ENCODE peak calls at places on chromosomes 11 and 22, in ten cellular contexts. G, A, Y, R, N, L, J, F, C and V are unnamed samples.

GRCh38 chr11:77233011-77233410 is 68.5 kb downstream of the GDPD4 start:
- DNase-seq in L (no peak), F (no peak), A (no peak), N (no peak), G (no peak), C (no peak), Y (no peak), J (no peak), R (no peak), V (no peak)

GRCh38 chr11:36098976-36099375 is 155.1 kb downstream of the LDLRAD3 start:
- DNase-seq in G (no peak), C (no peak), A (no peak), N (no peak), J (no peak), L (no peak), R (no peak), Y (no peak), F (no peak), V (no peak)

GRCh38 chr22:18104566-18104965 is 6.0 kb upstream of the TUBA8 start:
- DNase-seq in L (no peak), A (no peak), G (peak; percentile 26), Y (no peak), C (no peak), N (no peak), R (no peak), J (peak; percentile 15), F (no peak), V (no peak)

GRCh38 chr11:20112291-20113146 is 47.8 kb downstream of the DBX1 start:
- DNase-seq in N (no peak), A (no peak), J (peak; percentile 98), F (peak; percentile 88), C (peak; percentile 77), G (peak; percentile 99), L (peak; percentile 87), R (peak; percentile 79), Y (peak; percentile 57), V (peak; percentile 81)

GRCh38 chr22:50676661-50677492 is 4.3 kb downstream of the SHANK3 start:
- DNase-seq in Y (no peak), A (no peak), L (no peak), R (peak; percentile 32), G (no peak), C (no peak), N (no peak), F (no peak), J (no peak), V (no peak)

GRCh38 chr11:59548309-59548656 is 36.9 kb downstream of the OR4D9 start:
- DNase-seq in F (no peak), N (no peak), C (no peak), R (no peak), L (no peak), A (no peak), J (no peak), G (no peak), Y (no peak), V (no peak)

GRCh38 chr11:22699388-22699787 is 33.0 kb downstream of the GAS2 start:
- DNase-seq in C (no peak), F (no peak), A (no peak), J (no peak), N (no peak), R (no peak), G (no peak), Y (no peak), L (no peak), V (no peak)

GRCh38 chr11:96396637-96397036 is 6.8 kb downstream of the JRKL start:
- DNase-seq in F (no peak), L (no peak), N (no peak), Y (no peak), R (no peak), J (no peak), A (no peak), C (no peak), G (no peak), V (no peak)

GRCh38 chr11:62926669-62927455 is 5.7 kb upstream of the CHRM1 start:
- DNase-seq in Y (no peak), R (no peak), C (no peak), J (no peak), A (no peak), G (no peak), F (no peak), L (no peak), N (no peak), V (no peak)

GRCh38 chr11:94753630-94754029 is 14.5 kb upstream of the AMOTL1 start:
- DNase-seq in Y (no peak), L (no peak), N (no peak), J (no peak), R (no peak), C (no peak), A (no peak), F (no peak), G (no peak), V (no peak)

GRCh38 chr11:62856333-62856910 is 17.0 kb upstream of the WDR74 start:
- DNase-seq in F (no peak), G (no peak), R (no peak), N (no peak), L (no peak), J (peak; percentile 28), Y (no peak), C (no peak), A (no peak), V (no peak)

GRCh38 chr11:69874984-69875673 is 55.9 kb upstream of the FGF3 start:
- DNase-seq in F (no peak), L (no peak), Y (peak; percentile 18), G (no peak), N (peak; percentile 20), A (no peak), R (peak; percentile 25), C (no peak), J (no peak), V (no peak)

GRCh38 chr11:12997168-12997567 is 11.9 kb upstream of the RASSF10 start:
- DNase-seq in N (no peak), Y (no peak), C (no peak), R (no peak), J (no peak), L (no peak), A (no peak), F (no peak), G (no peak), V (no peak)

DNA sequence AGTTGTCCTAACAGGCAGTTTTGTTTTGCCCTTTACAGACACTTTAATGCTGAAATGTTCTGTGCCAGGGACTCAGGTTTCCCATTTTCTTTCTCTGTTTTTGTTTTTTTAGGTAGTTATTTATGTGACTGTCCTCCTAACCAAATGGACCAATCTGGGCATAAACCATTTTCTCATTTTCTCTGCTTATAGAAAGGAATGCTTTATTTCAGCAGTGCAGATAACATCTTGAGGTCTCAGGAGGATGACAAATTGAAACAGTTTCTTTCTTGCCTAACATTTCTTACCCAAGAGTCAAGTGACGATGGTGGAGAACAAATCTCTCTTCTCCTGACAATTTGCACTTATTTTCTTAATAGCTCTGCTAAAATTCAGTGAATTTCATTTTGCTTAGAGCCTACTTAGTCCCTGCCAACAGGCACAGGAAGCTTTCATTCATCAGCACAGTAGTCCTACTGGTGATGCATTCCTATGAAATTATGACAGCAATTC is 350.0 kb downstream of the TTC28 start:
- DNase-seq in J (no peak), C (no peak), L (no peak), R (no peak), N (no peak), A (no peak), F (peak; percentile 31), G (peak; percentile 81), Y (no peak), V (no peak)
- H3K4me3 ChIP-seq in J (no peak overlapping the region), C (no peak overlapping the region), L (no peak overlapping the region), R (no peak overlapping the region), N (no peak overlapping the region), A (no peak overlapping the region), F (no peak overlapping the region), G (no peak overlapping the region), Y (no peak overlapping the region), V (no peak overlapping the region)

DNA sequence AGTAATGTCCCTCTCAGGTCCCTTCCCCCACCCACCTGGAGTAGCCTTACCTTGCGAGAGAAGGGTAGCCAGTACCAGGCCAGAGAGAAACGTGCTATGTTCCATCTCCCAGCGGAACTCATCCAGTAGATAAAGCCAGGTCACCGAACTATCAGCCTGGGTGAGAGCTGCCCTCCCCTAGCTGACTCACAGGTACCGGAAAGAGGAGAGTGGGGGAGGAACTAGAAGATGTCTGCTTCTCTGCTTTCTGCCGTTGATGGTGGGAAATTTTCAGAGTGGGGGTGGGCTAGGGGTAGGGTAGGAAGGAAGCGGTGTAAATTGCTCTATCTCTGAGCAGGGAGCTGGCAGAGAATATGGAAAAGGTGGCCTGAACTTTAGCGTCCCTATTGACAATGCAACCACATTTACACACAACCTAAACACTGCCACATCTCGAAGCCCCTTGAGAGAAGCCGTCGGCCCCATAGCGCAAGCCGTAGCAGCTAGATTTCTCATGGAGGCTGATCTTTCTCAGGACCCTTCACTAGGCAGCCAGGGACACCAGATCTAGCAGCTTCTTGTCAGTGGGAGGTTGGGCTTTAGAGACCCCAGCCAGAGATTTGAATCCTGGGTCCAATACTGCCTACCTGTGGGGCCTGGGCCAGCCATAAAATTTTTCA is at the start of gene CD3D:
- DNase-seq in J (no peak), C (no peak), L (no peak), A (peak; percentile 6), F (no peak), N (no peak), R (no peak), G (no peak), Y (no peak), V (no peak)
- H3K4me3 ChIP-seq in J (no peak within 1 kb of the TSS), C (no peak within 1 kb of the TSS), L (no peak within 1 kb of the TSS), A (no peak within 1 kb of the TSS), F (no peak within 1 kb of the TSS), N (peak within 1 kb of the TSS; percentile 39), R (no peak within 1 kb of the TSS), G (no peak within 1 kb of the TSS), Y (no peak within 1 kb of the TSS), V (no peak within 1 kb of the TSS)

GRCh38 chr22:30940655-30941362 is 27.8 kb downstream of the MORC2 start:
- DNase-seq in G (no peak), R (no peak), L (no peak), C (no peak), J (no peak), N (no peak), F (no peak), A (no peak), Y (no peak), V (no peak)
- H3K4me3 ChIP-seq in G (no peak overlapping the region), R (no peak overlapping the region), L (no peak overlapping the region), C (no peak overlapping the region), J (no peak overlapping the region), N (no peak overlapping the region), F (no peak overlapping the region), A (no peak overlapping the region), Y (no peak overlapping the region), V (no peak overlapping the region)

DNA sequence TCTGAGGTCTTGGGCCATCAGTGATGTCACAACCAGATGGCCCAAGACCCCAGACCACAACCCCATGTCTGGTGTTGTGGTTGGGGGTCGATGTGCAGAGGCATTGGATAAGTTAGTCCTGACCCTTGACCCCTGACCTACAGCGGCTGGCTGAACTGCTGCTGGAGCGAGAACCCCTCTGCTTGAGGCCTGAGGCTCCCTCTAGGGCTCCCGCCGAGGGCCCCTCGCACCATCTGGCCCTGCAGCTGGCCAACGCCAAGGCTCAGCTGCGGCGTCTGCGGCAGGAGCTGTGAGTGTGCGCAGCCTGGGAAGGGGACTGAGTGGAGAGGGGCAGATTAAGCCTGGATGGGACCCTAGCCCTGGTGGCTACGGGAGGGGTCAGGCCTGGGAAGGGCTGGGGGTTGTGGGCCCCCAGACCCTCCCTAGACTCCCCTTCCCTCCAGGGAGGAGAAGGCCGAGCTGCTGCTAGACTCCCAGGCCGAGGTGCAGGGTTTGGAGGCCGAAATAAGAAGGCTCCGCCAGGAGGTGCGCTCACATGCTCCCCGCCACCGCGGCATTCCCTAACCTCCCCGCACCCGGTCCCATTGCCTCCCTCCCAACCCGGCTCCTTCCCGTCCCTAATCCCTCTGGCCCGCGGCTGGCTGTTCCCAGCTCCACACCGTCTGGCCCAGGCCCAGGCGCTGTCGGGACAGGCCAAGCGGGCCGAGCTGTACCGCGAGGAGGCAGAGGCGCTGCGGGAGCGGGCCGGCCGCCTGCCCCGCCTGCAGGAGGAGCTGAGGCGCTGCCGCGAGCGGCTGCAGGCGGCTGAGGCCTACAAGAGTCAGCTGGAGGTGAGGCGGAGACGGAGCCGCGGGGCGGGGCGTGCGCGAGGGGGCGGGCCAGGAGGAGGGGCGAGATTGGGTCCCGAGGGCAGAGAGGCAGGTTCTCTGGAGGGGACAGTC is 2.1 kb downstream of the CCDC88B start:
- DNase-seq in R (peak; percentile 83), G (peak; percentile 82), N (peak; percentile 94), F (peak; percentile 28), J (peak; percentile 80), A (peak; percentile 94), C (peak; percentile 42), Y (peak; percentile 46), L (peak; percentile 64), V (peak; percentile 27)
- H3K4me3 ChIP-seq in R (peak overlapping the region; percentile 49), G (no peak overlapping the region), N (peak overlapping the region; percentile 47), F (peak overlapping the region; percentile 55), J (peak overlapping the region; percentile 20), A (peak overlapping the region; percentile 74), C (peak overlapping the region; percentile 51), Y (peak overlapping the region; percentile 52), L (peak overlapping the region; percentile 14), V (peak overlapping the region; percentile 21)